ENCODE peak calls at places on chromosomes 7 and 10, in four cellular contexts. R is nucleus accumbens; Y is NCI-H1694 treated with DMSO at 0.1 percent for 48 hours; F is stimulated activated CD4-positive, alpha-beta T cell treated with anti-CD3 and anti-CD28 coated beads, Interleukin-12 subunit alpha, Interleukin-12 subunit beta, amount 100 ng/mL, for 48 hours. C is an unnamed sample.

GRCh38 chr10:17431871-17432311 is 22.5 kb downstream of the ST8SIA6 start:
- DNase-seq in R (no peak), Y (no peak), F (no peak), C (no peak)

GRCh38 chr10:24917979-24918378 is 34.4 kb downstream of the PRTFDC1 start:
- DNase-seq in R (no peak), Y (no peak), F (no peak), C (no peak)

GRCh38 chr7:30159698-30160143 is 24.9 kb downstream of the MTURN start:
- DNase-seq in R (no peak), Y (peak), F (no peak), C (no peak)

GRCh38 chr10:127863231-127863825 is 29.4 kb downstream of the CLRN3 start:
- DNase-seq in R (no peak), Y (no peak), F (no peak), C (no peak)

GRCh38 chr10:24396396-24396795 is 187.5 kb downstream of the KIAA1217 start:
- DNase-seq in R (no peak), Y (no peak), F (no peak), C (no peak)

GRCh38 chr7:50599385-50599784 is 34.2 kb upstream of the DDC start:
- DNase-seq in R (no peak), Y (no peak), F (no peak), C (no peak)

GRCh38 chr7:47302560-47302959 is 279.4 kb downstream of the TNS3 start:
- DNase-seq in R (no peak), Y (no peak), F (no peak), C (no peak)

GRCh38 chr7:84022686-84023308 is 171.8 kb downstream of the SEMA3A start:
- DNase-seq in R (no peak), Y (no peak), F (no peak), C (peak)

GRCh38 chr10:49104323-49104722 is 11.0 kb downstream of the VSTM4 start:
- DNase-seq in R (no peak), Y (no peak), F (no peak), C (no peak)

GRCh38 chr10:119608316-119609155 is 11.8 kb upstream of the TIAL1 start:
- DNase-seq in R (peak), Y (no peak), F (no peak), C (peak)

GRCh38 chr10:51892965-51893658 is 193.7 kb upstream of the CSTF2T start:
- DNase-seq in R (no peak), Y (no peak), F (no peak), C (no peak)